ENCODE peak calls at places on chromosomes 5 and 9, in six cellular contexts. M is HepG2, K is H1, Z is K562, D is GM12878, L is SK-N-SH. N is an unnamed sample.

GRCh38 chr5:127785098-127785927 is 82.1 kb downstream of the CCDC192 start:
- DNase-seq in M (no peak), Z (no peak), D (peak), K (no peak), L (no peak), N (no peak)

GRCh38 chr9:129525781-129526180 is 95.1 kb downstream of the C9orf50 start:
- DNase-seq in D (no peak), Z (no peak), K (no peak), L (no peak), M (no peak), N (no peak)

GRCh38 chr5:72314571-72315172 is 5.4 kb downstream of the MRPS27 start:
- DNase-seq in K (no peak), L (peak), M (peak), D (no peak), Z (no peak), N (no peak)

GRCh38 chr5:73940026-73940425 is 314.0 kb downstream of the ARHGEF28 start:
- DNase-seq in Z (no peak), L (peak), M (no peak), K (no peak), D (no peak), N (no peak)

GRCh38 chr5:56669534-56670483 is 145.5 kb upstream of the MAP3K1 start:
- DNase-seq in L (no peak), D (peak), Z (no peak), K (peak), M (peak), N (no peak)

GRCh38 chr5:125409101-125409495 is 662.7 kb upstream of the ZNF608 start:
- DNase-seq in Z (no peak), M (no peak), K (no peak), L (no peak), D (no peak), N (no peak)

GRCh38 chr5:135537745-135538144 is 2.0 kb upstream of the NEUROG1 start:
- DNase-seq in M (no peak), L (no peak), D (no peak), Z (no peak), K (no peak), N (no peak)

GRCh38 chr5:181181650-181182565 is 23.1 kb downstream of the TRIM7 start:
- DNase-seq in D (no peak), L (peak), K (peak), M (peak), Z (peak), N (peak)

GRCh38 chr9:83196946-83197345 is 134.0 kb upstream of the RASEF start:
- DNase-seq in Z (no peak), D (no peak), M (no peak), K (no peak), L (no peak), N (no peak)

DNA sequence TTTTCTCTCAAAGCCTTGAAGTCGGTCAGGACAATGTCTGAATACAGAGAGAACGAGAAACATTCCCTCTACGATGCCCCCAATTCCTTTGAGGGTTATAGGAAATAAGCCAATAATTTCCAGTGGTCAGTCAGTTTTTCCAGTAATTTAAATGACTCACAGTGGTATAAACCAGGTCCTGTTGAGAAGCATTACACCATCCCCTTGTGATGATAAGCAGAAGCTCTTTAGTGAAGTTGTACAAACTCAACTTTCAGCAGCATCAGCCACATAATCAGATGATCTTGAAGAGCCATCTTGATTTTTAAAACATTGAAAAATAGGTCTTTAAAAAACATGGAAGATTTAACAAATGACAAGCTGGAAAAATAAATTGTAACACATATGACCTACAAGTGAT is 173.9 kb upstream of the ZNF462 start:
- DNase-seq in Z (no peak), L (no peak), M (no peak), K (no peak), D (no peak), N (no peak)
- TF ChIP-seq YY1 in Z (no peak), L (no peak), M (no peak), K (no peak), D (no peak), N (no peak)

GRCh38 chr5:161283296-161283695 is 263.2 kb downstream of the GABRB2 start:
- DNase-seq in M (no peak), K (no peak), L (no peak), Z (no peak), D (no peak), N (no peak)

GRCh38 chr5:161288071-161288470 is 258.5 kb downstream of the GABRB2 start:
- DNase-seq in D (no peak), L (no peak), K (no peak), M (no peak), Z (no peak), N (no peak)

GRCh38 chr5:161286066-161286655 is 260.4 kb downstream of the GABRB2 start:
- DNase-seq in Z (no peak), D (no peak), L (no peak), M (no peak), K (no peak), N (no peak)

GRCh38 chr5:161284445-161284844 is 262.1 kb downstream of the GABRB2 start:
- DNase-seq in Z (no peak), M (no peak), L (no peak), D (no peak), K (no peak), N (no peak)

GRCh38 chr5:161287436-161287835 is 259.1 kb downstream of the GABRB2 start:
- DNase-seq in L (no peak), K (no peak), Z (no peak), M (no peak), D (no peak), N (no peak)
- TF ChIP-seq SIN3A in L (no peak), K (no peak), Z (no peak), M (no peak), D (no peak), N (no peak)

DNA sequence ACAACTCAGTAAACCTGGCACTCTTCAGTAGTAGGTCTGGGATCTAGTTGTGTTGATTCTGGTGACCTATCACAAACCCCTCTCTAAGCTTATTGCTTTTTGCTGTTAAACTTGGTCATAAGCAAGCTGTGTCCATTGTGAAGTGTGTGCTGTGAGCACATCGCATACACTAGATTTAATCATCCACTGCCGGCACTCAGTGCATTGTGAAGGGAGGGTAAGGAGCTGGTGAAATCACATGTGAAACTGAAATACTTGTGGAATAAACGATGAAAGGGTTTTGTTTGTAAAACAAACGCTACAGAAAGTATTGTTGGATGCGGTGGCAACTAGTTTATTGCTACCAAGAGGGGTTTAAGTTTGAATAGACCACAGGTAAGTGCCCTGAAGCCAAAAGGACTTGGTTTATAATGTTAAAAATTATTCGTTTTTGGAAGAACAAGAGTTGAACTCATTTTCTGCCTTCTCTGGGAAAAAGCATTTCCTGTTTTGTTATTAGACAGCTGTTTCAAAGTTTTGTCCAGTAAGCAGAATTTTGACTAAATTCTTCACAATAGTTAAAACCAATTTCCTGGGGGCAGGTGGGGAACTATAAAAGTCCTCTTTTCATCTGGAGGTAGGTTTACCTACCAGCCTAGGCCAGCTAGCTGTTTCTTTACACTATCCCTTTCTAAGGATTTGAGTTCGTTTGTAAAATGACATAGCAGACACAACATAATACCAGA is 24.6 kb downstream of the TJP2 start:
- DNase-seq in K (no peak), M (no peak), Z (no peak), D (no peak), L (no peak), N (no peak)
- TF ChIP-seq YY1 in K (no peak), M (no peak), Z (no peak), D (no peak), L (no peak), N (no peak)

DNA sequence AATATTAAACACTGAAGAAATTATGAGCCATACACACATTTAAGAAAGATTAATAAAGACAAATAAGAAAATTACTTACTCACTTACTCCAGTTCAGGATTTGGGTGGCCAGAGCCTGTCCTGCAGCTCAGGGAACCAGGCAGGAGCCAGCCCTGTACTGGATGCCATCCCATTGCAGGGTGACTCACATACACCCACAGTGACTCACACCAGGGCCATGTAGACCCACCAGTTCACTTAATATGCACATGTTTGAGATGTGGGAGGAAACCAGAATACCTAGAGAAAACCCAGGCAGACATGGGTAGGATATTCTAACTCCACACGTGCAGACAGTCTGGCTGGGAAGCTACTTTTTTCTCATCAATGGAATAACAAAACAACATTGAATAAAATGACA is 49.6 kb upstream of the ADRB2 start:
- DNase-seq in Z (no peak), D (no peak), L (no peak), K (no peak), M (no peak), N (peak)
- TF ChIP-seq SIN3A in Z (no peak), D (no peak), L (no peak), K (no peak), M (no peak), N (no peak)

GRCh38 chr5:122077451-122078115 is 476 bp downstream of the LOX start:
- DNase-seq in L (peak), D (no peak), M (peak), Z (no peak), K (peak), N (no peak)
- TF ChIP-seq YY1 in L (no peak), D (no peak), M (no peak), Z (no peak), K (no peak), N (no peak)

N was measured in HCT116.